ENCODE peak calls at places on chromosomes 7 and 10, in six cellular contexts. G, J, X, U, K and P are unnamed samples.

GRCh38 chr10:98956576-98957260 is 278.9 kb downstream of the HPSE2 start:
- DNase-seq in J (no peak), X (no peak), G (no peak), U (no peak), K (no peak), P (no peak)

GRCh38 chr7:22393825-22394458 is 37.0 kb upstream of the RAPGEF5 start:
- DNase-seq in G (no peak), K (no peak), U (no peak), X (no peak), J (peak; percentile 9), P (peak; percentile 18)

GRCh38 chr7:131826960-131827359 is 270.5 kb upstream of the PODXL start:
- DNase-seq in K (no peak), U (no peak), G (no peak), J (peak; percentile 12), X (no peak), P (peak; percentile 97)

GRCh38 chr7:103630318-103630717 is 184.3 kb upstream of the SLC26A5 start:
- DNase-seq in X (no peak), J (no peak), G (no peak), U (no peak), K (no peak), P (no peak)

GRCh38 chr7:31101544-31101943 is 49.4 kb downstream of the ADCYAP1R1 start:
- DNase-seq in X (no peak), U (no peak), J (no peak), K (peak; percentile 32), G (no peak), P (no peak)

GRCh38 chr7:47389923-47390630 is 191.8 kb downstream of the TNS3 start:
- DNase-seq in K (no peak), J (no peak), G (no peak), X (no peak), U (no peak), P (no peak)

GRCh38 chr10:79379512-79380124 is 32.3 kb downstream of the PPIF start:
- DNase-seq in G (no peak), U (no peak), J (no peak), K (peak; percentile 58), X (no peak), P (no peak)

GRCh38 chr7:140541513-140542192 is 62.3 kb upstream of the MKRN1 start:
- DNase-seq in G (no peak), K (peak; percentile 53), J (no peak), U (no peak), X (peak; percentile 34), P (peak; percentile 98)

GRCh38 chr7:1670894-1671875 is 1.1 kb downstream of the ELFN1 start:
- DNase-seq in G (no peak), X (peak; percentile 15), U (no peak), K (peak; percentile 54), J (no peak), P (no peak)

GRCh38 chr7:23472974-23473847 is 2.9 kb upstream of the IGF2BP3 start:
- DNase-seq in G (no peak), X (no peak), U (no peak), J (peak; percentile 29), K (no peak), P (no peak)

DNA sequence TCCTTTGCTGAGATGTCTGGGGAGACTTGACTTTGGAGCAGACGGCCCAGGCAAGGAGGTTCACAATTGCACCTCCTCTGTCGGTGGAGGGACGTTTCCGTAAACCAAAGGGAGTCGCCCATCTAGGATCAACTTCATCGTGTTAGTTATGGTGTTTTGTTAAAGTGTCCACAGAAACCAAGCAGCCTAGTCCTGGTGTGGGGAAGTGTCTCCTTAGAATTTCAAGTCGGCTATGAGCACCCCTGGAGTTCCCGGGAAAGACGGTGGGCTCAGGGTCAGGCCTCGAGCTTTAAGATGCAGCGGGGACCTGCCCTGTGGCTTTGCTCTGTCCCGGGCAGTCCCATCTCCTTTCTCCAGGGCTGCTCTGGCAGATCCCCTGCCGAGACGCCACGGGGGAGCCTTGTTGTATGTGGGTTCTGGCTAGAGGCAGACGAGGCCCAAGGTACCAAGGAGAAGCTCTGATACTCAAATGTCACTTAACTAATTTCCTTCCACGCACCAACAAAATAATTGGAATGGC is 319.2 kb downstream of the ADARB2 start:
- DNase-seq in J (no peak), X (no peak), U (no peak), G (no peak), K (peak; percentile 43), P (no peak)
- H3K4me1 ChIP-seq in J (peaks cover 6% of the 10 kb centered on the region), X (no peaks in the 10 kb centered on the region), U (no peaks in the 10 kb centered on the region), G (no peaks in the 10 kb centered on the region), K (peaks cover 10% of the 10 kb centered on the region), P (no peaks in the 10 kb centered on the region)

DNA sequence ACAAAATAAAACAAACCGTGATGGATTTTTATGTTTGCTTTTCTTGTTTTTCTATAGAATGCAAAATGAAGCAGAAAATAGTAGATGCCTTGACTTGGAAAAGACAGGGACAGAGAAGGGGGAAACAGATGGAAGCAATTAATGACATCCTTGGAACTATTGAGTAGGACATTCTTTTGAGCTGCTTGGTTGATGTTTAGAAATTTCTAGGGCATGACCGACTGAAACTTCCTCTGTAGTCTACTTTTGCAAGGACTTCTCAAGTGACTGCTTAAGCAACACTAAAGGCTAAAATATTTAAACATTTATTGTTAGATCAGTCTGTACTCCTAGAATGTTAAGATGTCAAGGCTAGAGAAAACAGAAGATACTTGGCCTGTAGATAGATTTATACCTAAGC is 49.4 kb downstream of the VCL start:
- DNase-seq in K (no peak), U (no peak), X (no peak), G (no peak), J (no peak), P (no peak)
- H3K4me3 ChIP-seq in K (no peak overlapping the region), U (no peak overlapping the region), X (no peak overlapping the region), G (no peak overlapping the region), J (no peak overlapping the region), P (no peak overlapping the region)

DNA sequence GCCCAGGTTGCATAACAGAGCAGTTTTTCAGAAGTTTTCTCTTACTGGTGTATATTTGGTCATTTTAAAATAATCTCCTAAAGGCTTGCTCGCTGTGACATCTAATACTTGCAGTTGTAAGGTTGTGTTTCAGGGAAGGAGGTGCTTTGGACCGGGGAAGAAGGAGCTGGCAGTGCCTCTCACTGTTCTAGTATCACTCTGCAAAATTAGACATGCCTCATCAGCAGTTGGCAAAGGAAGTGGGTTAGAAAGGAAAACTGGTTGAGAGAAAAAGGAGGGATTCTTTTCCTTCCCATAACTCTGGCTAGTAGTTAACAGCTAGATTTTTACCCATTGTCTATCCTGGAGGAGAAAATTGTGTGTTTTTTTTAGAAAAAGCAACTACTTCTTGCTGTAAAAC is 34.8 kb downstream of the CUL1 start:
- DNase-seq in U (no peak), G (no peak), K (no peak), X (no peak), J (no peak), P (no peak)
- H3K4me1 ChIP-seq in U (no peaks in the 10 kb centered on the region), G (peaks cover 44% of the 10 kb centered on the region), K (peaks cover 20% of the 10 kb centered on the region), X (no peaks in the 10 kb centered on the region), J (no peaks in the 10 kb centered on the region), P (no peaks in the 10 kb centered on the region)

DNA sequence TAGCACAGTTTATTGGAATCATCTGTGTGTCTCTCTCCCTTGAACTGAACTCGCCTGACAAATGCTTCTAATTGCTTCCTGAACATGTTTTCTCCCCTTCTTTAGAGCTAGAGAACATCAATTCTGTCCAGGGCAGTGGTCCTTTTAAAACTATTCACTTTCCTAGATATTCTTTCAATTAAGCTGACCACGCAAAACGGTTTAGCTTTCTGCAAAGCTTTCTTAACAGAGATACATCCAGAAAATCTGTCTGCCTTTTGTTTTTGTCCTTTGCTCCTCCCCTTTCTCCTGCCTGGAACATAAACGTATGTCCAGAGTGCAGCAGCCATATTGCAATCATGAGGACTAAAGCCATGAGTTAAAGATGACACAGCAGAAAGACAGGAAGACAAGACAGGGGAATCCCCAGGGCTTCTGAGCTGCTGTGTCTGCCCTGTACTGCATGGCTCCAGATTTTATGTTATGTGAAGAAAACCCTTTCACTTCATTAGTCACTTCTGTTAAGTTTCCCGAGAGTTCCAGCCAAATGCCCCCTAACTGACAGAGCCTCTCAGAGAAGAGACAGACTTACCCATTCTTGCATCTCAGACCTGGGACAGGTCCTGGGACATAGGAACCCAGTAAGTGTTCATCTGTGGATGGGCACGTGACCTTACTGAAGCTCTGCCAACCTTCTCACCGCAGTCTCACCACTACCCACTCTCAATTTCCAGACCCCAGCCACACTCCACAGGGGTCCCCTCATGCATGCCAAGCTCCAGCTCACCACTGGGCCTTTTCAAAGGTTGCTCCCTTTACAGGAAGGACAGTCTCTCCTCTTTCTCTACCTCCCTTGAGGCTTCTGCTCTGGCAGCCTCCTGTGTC is 35.0 kb upstream of the CPXM2 start:
- DNase-seq in K (no peak), G (no peak), X (no peak), U (no peak), J (no peak), P (no peak)
- H3K4me3 ChIP-seq in K (no peak overlapping the region), G (no peak overlapping the region), X (no peak overlapping the region), U (no peak overlapping the region), J (no peak overlapping the region), P (no peak overlapping the region)

DNA sequence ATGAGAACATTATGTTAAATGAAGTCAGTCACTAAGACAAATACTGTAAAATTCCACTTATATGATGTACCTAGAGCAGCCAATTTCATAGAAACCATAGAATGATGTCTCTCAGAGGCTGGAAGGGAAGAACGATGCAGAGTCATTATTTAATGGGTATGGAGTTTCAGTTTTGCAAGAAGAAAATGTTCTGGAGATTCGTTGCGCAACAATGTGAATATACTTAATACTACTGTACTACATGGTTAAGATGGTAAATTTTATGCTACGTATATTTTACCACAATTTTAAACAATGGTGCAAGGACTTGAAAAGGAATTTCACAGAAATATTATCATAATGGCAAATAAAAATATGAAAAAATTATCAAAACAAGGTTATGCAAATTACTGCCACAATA is 972.6 kb downstream of the KCNMA1 start:
- DNase-seq in K (no peak), J (no peak), U (no peak), G (no peak), X (no peak), P (no peak)
- H3K4me1 ChIP-seq in K (no peaks in the 10 kb centered on the region), J (no peaks in the 10 kb centered on the region), U (no peaks in the 10 kb centered on the region), G (no peaks in the 10 kb centered on the region), X (no peaks in the 10 kb centered on the region), P (no peaks in the 10 kb centered on the region)

DNA sequence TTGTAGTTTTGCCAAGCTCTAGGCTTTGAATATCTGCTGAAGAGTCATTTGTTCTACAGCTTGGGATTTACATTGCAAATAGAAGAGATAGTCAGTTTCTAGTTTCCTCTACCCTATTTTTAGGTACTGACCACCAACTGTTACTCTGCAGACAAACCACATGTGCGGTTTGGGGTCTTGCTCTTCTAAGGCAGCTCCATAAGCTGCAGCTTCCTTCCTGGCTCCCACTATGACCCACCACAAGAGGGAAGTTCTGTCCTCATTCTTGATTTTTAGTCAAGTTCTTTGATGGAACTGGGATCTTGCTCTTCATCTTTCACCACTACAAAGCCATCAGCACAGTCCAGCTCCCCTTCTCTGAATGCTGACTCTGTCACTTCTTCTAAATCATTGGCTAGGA is 337.7 kb upstream of the KIAA1217 start:
- DNase-seq in G (no peak), X (no peak), J (no peak), U (no peak), K (no peak), P (peak; percentile 8)
- H3K4me3 ChIP-seq in G (no peak overlapping the region), X (no peak overlapping the region), J (no peak overlapping the region), U (no peak overlapping the region), K (no peak overlapping the region), P (no peak overlapping the region)

GRCh38 chr10:124537891-124538290 is 76.3 kb downstream of the LHPP start:
- DNase-seq in U (no peak), X (no peak), J (no peak), K (no peak), G (no peak), P (no peak)
- H3K4me1 ChIP-seq in U (peaks cover 5% of the 10 kb centered on the region), X (no peaks in the 10 kb centered on the region), J (no peaks in the 10 kb centered on the region), K (peaks cover 62% of the 10 kb centered on the region), G (no peaks in the 10 kb centered on the region), P (peaks cover 2% of the 10 kb centered on the region)